ENCODE peak calls at places on chromosomes 13 and 19, in nine cellular contexts. S, I, V, B, A, F, U, Y and L are unnamed samples.

GRCh38 chr13:51801631-51802099 is 2.3 kb downstream of the DHRS12 start:
- DNase-seq in A (peak; percentile 56), B (peak; percentile 19), I (peak; percentile 32), Y (no peak), V (peak; percentile 51), F (peak; percentile 80), S (no peak), U (peak; percentile 30), L (no peak)

GRCh38 chr19:53554804-53555203 is 16.9 kb downstream of the ZNF331 start:
- DNase-seq in B (no peak), A (no peak), Y (no peak), U (no peak), I (no peak), V (no peak), F (no peak), S (no peak), L (no peak)

GRCh38 chr13:47306991-47307390 is 410.1 kb upstream of the HTR2A start:
- DNase-seq in A (no peak), B (no peak), S (no peak), F (no peak), Y (no peak), I (no peak), U (no peak), V (no peak), L (no peak)

GRCh38 chr13:45658586-45659235 is 43.2 kb upstream of the ERICH6B start:
- DNase-seq in I (no peak), Y (peak; percentile 8), A (no peak), B (peak; percentile 78), F (no peak), U (peak; percentile 69), V (no peak), S (no peak), L (peak; percentile 80)

GRCh38 chr19:4554717-4555116 is 4.8 kb downstream of the SEMA6B start:
- DNase-seq in A (no peak), F (no peak), I (no peak), S (no peak), B (no peak), U (no peak), Y (no peak), V (no peak), L (no peak)

GRCh38 chr19:5024282-5024681 is 55.4 kb downstream of the KDM4B start:
- DNase-seq in Y (no peak), I (no peak), S (no peak), U (no peak), F (no peak), B (no peak), A (no peak), V (no peak), L (no peak)

GRCh38 chr13:112449545-112449930 is 73.4 kb downstream of the SPACA7 start:
- DNase-seq in F (no peak), V (no peak), U (no peak), B (no peak), I (no peak), S (no peak), A (peak; percentile 25), Y (no peak), L (no peak)

GRCh38 chr19:12665281-12665573 is 1.3 kb downstream of the MAN2B1 start:
- DNase-seq in B (no peak), S (peak; percentile 51), F (peak; percentile 44), I (no peak), V (no peak), Y (no peak), U (no peak), A (no peak), L (no peak)

GRCh38 chr13:74210693-74211393 is 76.6 kb upstream of the KLF12 start:
- DNase-seq in Y (peak; percentile 95), B (peak; percentile 96), V (peak; percentile 53), A (peak; percentile 25), S (no peak), I (peak; percentile 32), U (peak; percentile 61), F (no peak), L (peak; percentile 93)

GRCh38 chr13:38045278-38046048 is 175.9 kb upstream of the TRPC4 start:
- DNase-seq in S (no peak), U (peak; percentile 51), B (peak; percentile 27), Y (peak; percentile 70), V (peak; percentile 88), F (no peak), A (peak; percentile 10), I (no peak), L (peak; percentile 5)

GRCh38 chr13:72651196-72651595 is 76.2 kb downstream of the MZT1 start:
- DNase-seq in F (no peak), A (peak; percentile 32), S (no peak), U (peak; percentile 27), Y (no peak), I (no peak), V (peak; percentile 11), B (no peak), L (no peak)

GRCh38 chr13:25980255-25980654 is 71.6 kb downstream of the SHISA2 start:
- DNase-seq in A (peak; percentile 40), S (no peak), U (peak; percentile 47), Y (peak; percentile 31), I (no peak), V (peak; percentile 67), B (no peak), F (no peak), L (no peak)

GRCh38 chr13:113729329-113730019 is 29.6 kb upstream of the TMEM255B start:
- DNase-seq in I (no peak), F (no peak), A (peak; percentile 70), V (no peak), S (no peak), U (no peak), Y (no peak), B (peak; percentile 14), L (no peak)

GRCh38 chr19:28596561-28597071 is 616.3 kb downstream of the UQCRFS1 start:
- DNase-seq in F (no peak), Y (no peak), V (no peak), I (no peak), S (no peak), A (no peak), U (no peak), B (no peak), L (no peak)

DNA sequence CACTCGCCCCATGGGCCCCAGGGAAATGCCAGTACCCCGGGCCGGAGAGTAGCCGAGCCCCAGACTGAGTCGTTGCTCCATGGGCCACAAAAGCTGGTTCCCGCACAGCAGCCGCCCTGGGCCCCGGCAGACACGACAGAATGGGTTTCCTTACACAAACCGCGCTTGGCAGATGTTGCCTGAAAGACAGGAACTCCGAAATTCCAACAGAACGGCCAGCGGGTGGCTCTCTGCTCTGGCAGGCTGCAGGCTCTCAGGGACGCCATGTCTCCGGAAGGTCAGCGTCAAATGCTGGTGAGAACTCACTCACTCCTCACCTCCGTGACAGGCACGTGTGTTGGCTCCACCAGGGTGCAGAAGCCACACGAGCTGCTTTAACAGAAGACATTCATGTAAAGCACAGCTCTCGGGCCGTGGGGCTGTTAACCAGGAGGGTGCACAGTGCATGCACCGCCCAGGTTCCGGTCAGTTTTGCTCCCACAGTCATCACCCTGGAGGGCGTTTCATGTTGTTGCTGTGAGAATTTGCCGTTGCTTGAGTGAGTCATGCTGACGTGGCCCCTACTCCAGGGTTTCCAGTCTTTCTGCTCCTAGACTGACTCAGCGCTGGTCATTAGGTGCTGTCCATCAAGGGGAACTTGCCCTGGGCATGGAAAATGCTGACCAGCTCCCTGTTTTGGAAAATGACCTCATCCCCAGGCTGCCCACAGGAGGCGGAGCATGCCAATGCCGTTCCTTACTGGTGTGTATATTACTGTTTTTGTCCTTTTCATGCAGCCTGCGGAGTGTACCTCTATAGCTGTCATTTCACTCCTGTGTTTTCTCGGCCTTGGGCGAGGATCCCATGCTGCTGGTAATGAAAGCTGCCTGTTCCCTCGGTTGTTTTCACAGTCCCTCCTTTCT is 44.8 kb downstream of the ANKRD10 start:
- DNase-seq in V (peak; percentile 17), U (peak; percentile 98), B (peak; percentile 100), I (peak; percentile 99), S (peak; percentile 57), F (peak; percentile 92), Y (peak; percentile 99), A (peak; percentile 58), L (peak; percentile 99)
- TF ChIP-seq CTCF in V (peak; percentile 8), U (peak; percentile 15), B (no peak), I (no peak), S (no peak), F (peak; percentile 24), Y (no peak), A (no peak), L (peak; percentile 6)

GRCh38 chr19:17607936-17608335 is 52.5 kb downstream of the COLGALT1 start:
- DNase-seq in B (no peak), I (no peak), S (no peak), U (no peak), A (no peak), F (no peak), V (no peak), Y (no peak), L (no peak)

GRCh38 chr19:17604372-17605025 is 49.0 kb downstream of the COLGALT1 start:
- DNase-seq in Y (no peak), B (no peak), I (no peak), V (no peak), S (no peak), U (no peak), F (no peak), A (no peak), L (no peak)

GRCh38 chr19:17606786-17607185 is 51.3 kb downstream of the COLGALT1 start:
- DNase-seq in Y (no peak), B (no peak), F (no peak), I (no peak), A (no peak), U (no peak), V (no peak), S (no peak), L (no peak)

GRCh38 chr19:17605117-17605516 is 49.7 kb downstream of the COLGALT1 start:
- DNase-seq in A (no peak), S (no peak), F (no peak), Y (no peak), V (no peak), B (no peak), U (no peak), I (no peak), L (no peak)

GRCh38 chr19:17605761-17606745 is 50.6 kb downstream of the COLGALT1 start:
- DNase-seq in A (peak; percentile 98), V (peak; percentile 93), S (peak; percentile 31), I (peak; percentile 23), F (peak; percentile 44), U (peak; percentile 58), B (peak; percentile 77), Y (peak; percentile 83), L (peak; percentile 73)
- H3K27ac ChIP-seq in A (peak overlapping the region; percentile 90), V (peak overlapping the region; percentile 93), S (peak overlapping the region; percentile 50), I (no peak overlapping the region), F (no peak overlapping the region), U (no peak overlapping the region), B (no peak overlapping the region), Y (peak overlapping the region; percentile 91), L (no peak overlapping the region)

DNA sequence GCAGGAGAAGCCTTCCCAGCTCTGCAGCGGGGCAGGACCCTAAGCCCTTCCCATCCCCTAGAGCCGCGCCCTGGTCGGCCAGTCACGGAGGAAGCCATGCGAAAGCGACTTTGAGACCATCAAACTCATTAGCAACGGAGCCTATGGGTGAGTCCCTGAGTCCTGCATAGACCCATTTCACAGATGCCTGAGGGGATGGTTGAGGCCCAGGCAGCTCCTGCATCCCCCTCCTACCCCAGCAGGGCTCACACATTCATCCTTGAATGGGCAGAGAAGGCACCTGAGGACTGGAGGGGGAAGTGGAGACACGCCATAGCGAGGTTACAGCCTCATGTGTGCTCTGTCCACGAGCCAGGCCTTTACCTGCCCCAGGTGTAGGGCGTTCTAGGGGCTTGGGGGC is 24.2 kb upstream of the PIK3R2 start:
- DNase-seq in V (no peak), U (no peak), Y (no peak), A (no peak), I (no peak), S (no peak), B (no peak), F (no peak), L (no peak)
- TF ChIP-seq CTCF in V (no peak), U (no peak), Y (no peak), A (no peak), I (no peak), S (no peak), B (no peak), F (no peak), L (no peak)

GRCh38 chr19:40800339-40800996 is 1.5 kb downstream of the EGLN2 start:
- DNase-seq in I (no peak), V (no peak), Y (no peak), A (no peak), U (no peak), B (no peak), F (no peak), S (no peak), L (no peak)
- H3K27ac ChIP-seq in I (peak overlapping the region; percentile 84), V (peak overlapping the region; percentile 88), Y (peak overlapping the region; percentile 99), A (no peak overlapping the region), U (no peak overlapping the region), B (no peak overlapping the region), F (peak overlapping the region; percentile 94), S (peak overlapping the region; percentile 95), L (no peak overlapping the region)